ENCODE peak calls at places on chromosomes 1 and 21, in ten cellular contexts. W, O, A, X, U, D, E, J, L and G are unnamed samples.

GRCh38 chr1:76105269-76105850 is 30.8 kb downstream of the ST6GALNAC3 start:
- DNase-seq in J (no peak), D (no peak), E (no peak), X (no peak), A (no peak), W (no peak), U (no peak), O (no peak), L (no peak), G (no peak)

GRCh38 chr1:60727553-60727952 is 354.8 kb upstream of the NFIA start:
- DNase-seq in W (no peak), L (no peak), J (no peak), U (no peak), E (no peak), A (peak; percentile 58), X (peak; percentile 7), O (no peak), D (no peak), G (no peak)

GRCh38 chr1:5721634-5722215 is 270.5 kb downstream of the NPHP4 start:
- DNase-seq in L (no peak), E (no peak), W (no peak), A (no peak), O (no peak), X (no peak), U (no peak), D (no peak), J (no peak), G (peak; percentile 75)

GRCh38 chr1:237394263-237394662 is 352.3 kb downstream of the RYR2 start:
- DNase-seq in L (no peak), J (no peak), O (no peak), U (no peak), E (no peak), D (no peak), A (no peak), W (no peak), X (no peak), G (no peak)

GRCh38 chr1:152565115-152565514 is 1.5 kb downstream of the LCE3E start:
- DNase-seq in L (no peak), J (no peak), O (no peak), W (no peak), D (no peak), X (no peak), U (no peak), A (no peak), E (no peak), G (no peak)

GRCh38 chr1:227540170-227541098 is 22.9 kb upstream of the ZNF678 start:
- DNase-seq in A (no peak), L (no peak), W (no peak), J (no peak), E (no peak), X (no peak), O (no peak), D (no peak), U (no peak), G (no peak)

GRCh38 chr21:22536511-22536910 is 1538.3 kb downstream of the NCAM2 start:
- DNase-seq in O (no peak), E (no peak), U (no peak), A (no peak), D (no peak), L (peak; percentile 34), W (no peak), X (no peak), J (no peak), G (no peak)

GRCh38 chr1:153852170-153852569 is 70.6 kb downstream of the GATAD2B start:
- DNase-seq in L (no peak), O (no peak), E (no peak), J (no peak), U (no peak), W (peak; percentile 45), D (no peak), X (no peak), A (no peak), G (no peak)

GRCh38 chr1:38403667-38404066 is 357.1 kb upstream of the POU3F1 start:
- DNase-seq in A (no peak), L (no peak), J (no peak), O (no peak), D (no peak), X (no peak), W (no peak), U (no peak), E (no peak), G (no peak)

GRCh38 chr1:181151378-181152326 is 63.2 kb downstream of the IER5 start:
- DNase-seq in L (no peak), D (peak; percentile 51), U (no peak), E (no peak), J (no peak), W (peak; percentile 63), A (no peak), O (no peak), X (no peak), G (no peak)

GRCh38 chr1:45328680-45329079 is 2.0 kb downstream of the HPDL start:
- DNase-seq in D (no peak), U (no peak), W (no peak), X (no peak), E (no peak), O (no peak), J (no peak), L (no peak), A (no peak), G (no peak)
- TF ChIP-seq POLR2A in D (no peak), U (no peak), W (no peak), X (no peak), E (no peak), O (no peak), J (no peak), L (no peak), A (no peak), G (no peak)

GRCh38 chr1:36829066-36829465 is 205.2 kb downstream of the GRIK3 start:
- DNase-seq in O (no peak), L (no peak), E (no peak), J (no peak), U (no peak), X (no peak), D (no peak), W (no peak), A (no peak), G (no peak)

GRCh38 chr1:36821386-36821785 is 212.9 kb downstream of the GRIK3 start:
- DNase-seq in X (no peak), E (no peak), U (no peak), O (no peak), W (no peak), J (no peak), L (no peak), A (no peak), D (no peak), G (no peak)

GRCh38 chr1:36822648-36823047 is 211.7 kb downstream of the GRIK3 start:
- DNase-seq in W (no peak), L (no peak), D (no peak), O (no peak), U (no peak), X (no peak), A (no peak), J (no peak), E (no peak), G (no peak)

GRCh38 chr1:36825226-36825625 is 209.1 kb downstream of the GRIK3 start:
- DNase-seq in A (no peak), L (no peak), U (no peak), X (no peak), O (no peak), D (no peak), J (no peak), W (no peak), E (no peak), G (no peak)

GRCh38 chr1:36824390-36824861 is 209.9 kb downstream of the GRIK3 start:
- DNase-seq in J (no peak), X (no peak), W (no peak), A (no peak), D (no peak), E (no peak), L (no peak), U (no peak), O (no peak), G (no peak)
- TF ChIP-seq POLR2A in J (no peak), X (no peak), W (no peak), A (no peak), D (no peak), E (no peak), L (no peak), U (no peak), O (no peak), G (no peak)

GRCh38 chr1:16281765-16282164 is 44.8 kb upstream of the CPLANE2 start:
- DNase-seq in X (no peak), U (no peak), J (no peak), L (no peak), W (no peak), O (no peak), E (no peak), A (no peak), D (no peak), G (no peak)

GRCh38 chr1:16275591-16275990 is 38.6 kb upstream of the CPLANE2 start:
- DNase-seq in O (no peak), X (no peak), W (no peak), J (no peak), U (no peak), A (no peak), E (no peak), D (no peak), L (no peak), G (no peak)

GRCh38 chr1:16276302-16277020 is 39.5 kb upstream of the CPLANE2 start:
- DNase-seq in E (no peak), O (no peak), X (no peak), L (no peak), J (no peak), W (no peak), D (no peak), U (no peak), A (no peak), G (no peak)

GRCh38 chr1:16279186-16279585 is 42.2 kb upstream of the CPLANE2 start:
- DNase-seq in D (no peak), E (no peak), L (no peak), O (no peak), W (no peak), X (no peak), J (no peak), U (no peak), A (no peak), G (no peak)
- TF ChIP-seq POLR2A in D (no peak), E (no peak), L (no peak), O (no peak), W (no peak), X (no peak), J (no peak), U (no peak), A (no peak), G (no peak)

DNA sequence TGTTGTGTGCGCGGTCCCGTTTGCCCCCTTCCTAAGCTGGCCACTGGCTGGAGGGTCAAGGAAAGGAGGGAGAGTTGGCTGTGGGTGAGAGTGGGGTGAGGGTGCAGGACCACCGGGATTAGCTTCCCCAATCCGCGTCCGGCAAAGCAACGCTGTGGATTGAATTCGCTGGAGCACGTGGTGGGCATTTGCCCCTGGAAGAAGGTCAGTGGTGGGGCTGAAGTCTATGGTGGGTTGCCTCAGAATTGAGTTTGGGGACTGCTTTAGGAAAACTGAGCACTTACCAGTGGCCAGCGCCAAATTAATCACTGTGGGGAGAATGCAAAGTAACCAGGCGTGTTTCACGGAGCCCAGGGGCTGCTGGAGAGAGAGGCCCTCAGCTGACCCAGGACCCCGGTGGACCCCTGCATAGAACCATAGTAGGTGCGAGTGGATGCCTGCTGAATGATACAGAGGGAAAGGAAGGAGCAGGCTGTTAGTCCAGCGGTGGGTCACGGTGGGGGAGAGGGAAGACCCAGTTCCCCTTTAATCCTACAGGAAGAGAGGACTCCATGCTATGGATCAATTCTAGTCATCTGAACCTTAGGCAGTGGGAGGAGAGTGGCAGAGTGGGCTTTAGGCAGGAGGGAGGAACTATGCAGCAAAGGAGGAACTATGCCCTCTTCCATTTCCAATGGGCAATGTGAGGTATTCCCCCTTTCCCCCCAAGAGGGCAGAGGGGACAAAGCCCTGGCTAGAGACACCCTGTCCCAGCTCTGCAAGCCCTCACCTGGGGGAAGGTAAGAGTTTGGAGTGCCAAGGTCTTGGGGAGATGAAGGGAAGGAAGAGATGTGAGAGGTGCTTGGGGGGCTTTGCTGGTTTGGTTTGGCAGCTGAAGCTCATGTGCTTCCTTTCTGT is 1.2 kb downstream of the TNFRSF8 start:
- DNase-seq in X (no peak), U (no peak), L (no peak), D (no peak), E (no peak), J (no peak), A (no peak), O (no peak), W (no peak), G (no peak)
- TF ChIP-seq POLR2A in X (no peak), U (no peak), L (no peak), D (no peak), E (no peak), J (no peak), A (no peak), O (no peak), W (no peak), G (no peak)